ENCODE peak calls at places on chromosomes 16 and 17, in four cellular contexts. M is fibroblast of lung, Y is suprapubic skin, G is lung. O is an unnamed sample.

GRCh38 chr17:20206591-20206990 is 197.4 kb downstream of the SPECC1 start:
- DNase-seq in M (peak), Y (no peak), G (no peak), O (no peak)

GRCh38 chr17:48351916-48352332 is 78.1 kb downstream of the SKAP1 start:
- DNase-seq in Y (no peak), M (peak), G (no peak), O (peak)

GRCh38 chr16:10692470-10692869 is 2.3 kb downstream of the TEKT5 start:
- DNase-seq in M (no peak), G (no peak), Y (no peak), O (no peak)

GRCh38 chr17:694239-694638 is 20.4 kb downstream of the VPS53 start:
- DNase-seq in Y (no peak), M (peak), G (no peak), O (no peak)

GRCh38 chr17:49146620-49147306 is 14.2 kb downstream of the B4GALNT2 start:
- DNase-seq in G (no peak), Y (no peak), M (peak), O (no peak)

GRCh38 chr17:51050291-51051033 is 70.2 kb downstream of the SPAG9 start:
- DNase-seq in G (no peak), M (peak), Y (no peak), O (no peak)

GRCh38 chr16:30025156-30025555 is 2.2 kb downstream of the C16orf92 start:
- DNase-seq in Y (no peak), M (no peak), G (no peak), O (no peak)

GRCh38 chr17:62032480-62032879 is 32.6 kb downstream of the MED13 start:
- DNase-seq in G (no peak), Y (no peak), M (no peak), O (no peak)

GRCh38 chr17:72976971-72977767 is 115.3 kb downstream of the SLC39A11 start:
- DNase-seq in M (peak), Y (no peak), G (peak), O (no peak)

GRCh38 chr16:53780051-53780450 is 76.1 kb downstream of the FTO start:
- DNase-seq in Y (no peak), M (no peak), G (no peak), O (no peak)

GRCh38 chr16:12066823-12067222 is 90.3 kb downstream of the SNX29 start:
- DNase-seq in G (no peak), Y (no peak), M (no peak), O (no peak)

GRCh38 chr17:79887451-79887991 is 48.3 kb upstream of the CBX4 start:
- DNase-seq in M (no peak), G (no peak), Y (no peak), O (no peak)

GRCh38 chr17:34474706-34475105 is 104.7 kb upstream of the TMEM132E start:
- DNase-seq in G (no peak), Y (no peak), M (no peak), O (no peak)

GRCh38 chr17:82441686-82442487 is 8.7 kb downstream of the CYBC1 start:
- DNase-seq in M (no peak), G (no peak), Y (no peak), O (no peak)

GRCh38 chr17:2084766-2085647 is 30.1 kb downstream of the HIC1 start:
- DNase-seq in G (no peak), M (peak), Y (no peak), O (no peak)

GRCh38 chr16:79403534-79403933 is 197.0 kb downstream of the MAF start:
- DNase-seq in Y (no peak), M (no peak), G (no peak), O (no peak)

GRCh38 chr17:28057731-28058246 is 15.3 kb downstream of the NLK start:
- DNase-seq in M (peak), G (no peak), Y (no peak), O (no peak)

GRCh38 chr17:14434506-14434905 is 133.6 kb downstream of the HS3ST3B1 start:
- DNase-seq in G (no peak), Y (no peak), M (no peak), O (no peak)

DNA sequence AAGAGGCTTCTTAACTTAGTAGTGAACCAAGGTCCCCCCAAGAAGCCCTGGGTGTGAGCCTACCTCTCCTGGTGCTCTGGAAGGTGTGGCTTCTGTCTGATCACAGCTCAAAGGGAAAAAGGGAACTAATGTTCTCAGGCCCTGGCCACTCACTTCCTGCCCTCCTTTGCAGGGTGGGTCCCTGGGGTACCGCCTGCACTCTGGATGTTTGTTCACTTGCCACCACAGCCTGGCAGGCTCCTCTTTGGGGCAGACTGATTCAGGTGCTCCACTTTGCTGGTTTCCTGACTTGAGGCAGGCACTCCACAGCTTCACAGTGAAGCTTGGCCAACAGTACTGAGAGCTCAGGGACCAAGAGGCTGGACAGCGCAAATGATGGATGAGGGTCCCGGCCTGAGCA is 5.9 kb upstream of the MYO15A start:
- DNase-seq in M (no peak), Y (no peak), G (no peak), O (no peak)
- H3K27ac ChIP-seq in M (no peak), Y (no peak), G (no peak), O (no peak)

DNA sequence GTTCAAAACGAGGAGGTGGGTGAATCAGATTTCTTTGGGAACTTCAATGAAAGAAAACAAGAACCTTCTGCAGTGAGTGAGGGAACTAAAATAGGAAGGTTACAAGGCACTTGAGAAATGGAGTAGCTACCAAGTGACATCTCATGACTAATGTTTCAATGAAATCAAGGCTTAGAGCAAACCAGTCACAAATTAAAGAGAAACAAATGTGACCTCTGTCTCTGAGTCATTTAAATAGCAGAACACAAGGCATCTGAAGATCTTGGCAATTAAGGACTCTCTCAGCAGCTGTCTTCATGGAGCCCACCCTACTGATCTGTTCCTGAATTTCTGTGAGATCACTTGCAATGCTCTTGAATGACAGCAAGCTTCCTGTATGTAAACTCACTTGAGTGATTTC is 109.5 kb downstream of the CDH11 start:
- DNase-seq in M (peak), Y (no peak), G (no peak), O (no peak)
- H3K27ac ChIP-seq in M (no peak), Y (no peak), G (no peak), O (no peak)

DNA sequence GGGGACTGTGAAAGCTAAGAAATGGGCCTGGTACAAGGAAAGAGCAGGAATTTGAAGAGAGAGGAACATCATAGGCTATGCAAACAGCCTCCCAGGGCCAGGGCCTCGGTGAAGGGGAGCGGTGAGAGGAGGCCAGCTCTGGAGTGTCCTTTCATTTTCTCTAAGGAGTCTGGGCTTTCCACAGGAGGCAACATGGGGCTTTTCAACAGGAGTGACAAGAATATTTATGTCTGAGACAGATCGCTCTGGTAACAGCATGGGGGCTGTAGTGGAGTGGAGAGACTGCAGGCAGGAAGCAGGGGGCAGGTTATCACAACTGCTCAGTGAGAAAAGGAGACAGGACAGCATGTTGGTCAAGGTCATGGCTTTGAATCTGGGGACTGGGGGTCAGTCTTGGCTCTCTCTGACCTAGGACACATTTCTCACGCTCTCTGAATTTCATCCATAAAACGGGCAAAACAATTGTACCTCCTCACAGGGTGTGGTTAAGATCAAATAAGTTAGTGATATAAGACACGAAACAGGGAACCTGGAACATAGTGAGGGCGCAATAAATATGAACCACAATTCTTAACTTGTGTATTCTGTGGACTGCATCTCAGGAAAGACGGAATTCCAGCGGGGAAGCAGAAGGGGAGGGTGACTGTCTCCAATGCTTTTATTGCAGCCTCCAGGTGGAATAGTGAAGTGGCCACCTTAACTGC is 49.9 kb downstream of the TOM1L2 start:
- DNase-seq in Y (no peak), G (no peak), M (no peak), O (no peak)
- H3K27ac ChIP-seq in Y (peak), G (peak), M (peak), O (no peak)

DNA sequence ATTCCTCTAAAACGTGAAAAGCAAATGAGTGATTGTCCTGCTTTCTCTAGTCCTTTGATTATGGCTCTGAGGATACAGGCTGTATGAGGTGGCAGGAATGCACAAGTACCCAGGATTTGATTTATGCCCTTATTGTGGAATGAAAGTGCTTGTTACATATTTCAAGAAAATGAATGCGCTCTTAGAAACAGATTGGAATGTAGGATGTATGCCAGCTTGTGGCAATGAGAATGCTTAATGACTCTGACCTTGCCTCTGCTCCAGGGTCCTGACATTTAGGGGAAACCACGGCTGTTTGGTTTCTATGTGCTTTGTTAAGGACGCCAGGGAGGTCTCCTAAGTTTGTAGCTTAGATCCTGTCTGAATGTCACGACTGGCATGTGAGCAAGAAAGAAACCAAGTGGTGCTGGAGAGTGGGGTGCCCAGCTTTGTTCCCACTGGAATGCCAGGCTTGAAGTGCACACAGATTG is 22.0 kb downstream of the PRCD start:
- DNase-seq in G (no peak), Y (no peak), M (peak), O (no peak)
- H3K27ac ChIP-seq in G (peak), Y (no peak), M (peak), O (peak)

DNA sequence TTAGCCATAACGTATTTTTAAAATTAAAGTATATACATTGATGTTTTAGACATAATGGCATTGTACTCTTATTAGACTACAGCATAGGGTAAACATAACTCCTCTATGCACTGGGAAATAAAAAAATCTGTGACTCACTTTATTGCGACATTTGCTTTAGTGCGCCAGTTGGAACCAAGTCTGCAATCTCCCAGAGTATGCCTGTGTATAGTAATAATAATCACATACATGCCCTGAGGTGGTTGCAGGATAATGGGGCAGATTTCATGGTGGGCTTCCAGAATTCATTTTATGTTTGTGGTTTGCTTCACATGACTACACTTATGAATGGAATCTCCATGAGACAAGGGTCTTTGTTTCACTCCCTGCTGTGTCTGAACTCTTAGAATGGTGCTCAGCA is 66.9 kb upstream of the N4BP1 start:
- DNase-seq in M (no peak), Y (no peak), G (no peak), O (no peak)
- H3K27ac ChIP-seq in M (no peak), Y (no peak), G (no peak), O (no peak)

DNA sequence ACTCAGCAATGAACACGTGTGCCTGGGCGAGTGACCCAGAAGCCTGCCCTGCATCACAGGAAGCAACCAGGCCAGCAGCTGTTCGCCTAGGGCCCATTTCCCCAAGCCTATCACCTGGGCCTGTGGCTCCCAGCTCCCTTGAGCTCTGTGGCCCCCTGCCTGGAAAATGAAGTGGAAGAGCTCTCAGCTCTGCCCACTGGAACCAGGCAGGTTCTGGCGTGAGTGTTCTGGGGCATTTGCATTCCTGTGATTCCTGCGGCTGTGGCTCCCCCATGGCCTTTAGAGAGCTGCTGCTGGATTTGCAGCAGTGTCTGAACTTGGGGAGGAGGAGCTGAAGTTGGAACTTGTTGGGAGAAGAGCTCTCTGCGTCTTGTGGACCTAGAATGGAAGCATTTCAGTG is 22.8 kb downstream of the PGS1 start:
- DNase-seq in G (no peak), M (peak), Y (no peak), O (no peak)
- H3K27ac ChIP-seq in G (no peak), M (no peak), Y (no peak), O (no peak)

GRCh38 chr16:68022728-68023537 is at the start of the genes DDX28 and DUS2:
- DNase-seq in Y (peak), G (peak), M (peak), O (peak)
- H3K27ac ChIP-seq in Y (peak), G (peak), M (peak), O (peak)

DNA sequence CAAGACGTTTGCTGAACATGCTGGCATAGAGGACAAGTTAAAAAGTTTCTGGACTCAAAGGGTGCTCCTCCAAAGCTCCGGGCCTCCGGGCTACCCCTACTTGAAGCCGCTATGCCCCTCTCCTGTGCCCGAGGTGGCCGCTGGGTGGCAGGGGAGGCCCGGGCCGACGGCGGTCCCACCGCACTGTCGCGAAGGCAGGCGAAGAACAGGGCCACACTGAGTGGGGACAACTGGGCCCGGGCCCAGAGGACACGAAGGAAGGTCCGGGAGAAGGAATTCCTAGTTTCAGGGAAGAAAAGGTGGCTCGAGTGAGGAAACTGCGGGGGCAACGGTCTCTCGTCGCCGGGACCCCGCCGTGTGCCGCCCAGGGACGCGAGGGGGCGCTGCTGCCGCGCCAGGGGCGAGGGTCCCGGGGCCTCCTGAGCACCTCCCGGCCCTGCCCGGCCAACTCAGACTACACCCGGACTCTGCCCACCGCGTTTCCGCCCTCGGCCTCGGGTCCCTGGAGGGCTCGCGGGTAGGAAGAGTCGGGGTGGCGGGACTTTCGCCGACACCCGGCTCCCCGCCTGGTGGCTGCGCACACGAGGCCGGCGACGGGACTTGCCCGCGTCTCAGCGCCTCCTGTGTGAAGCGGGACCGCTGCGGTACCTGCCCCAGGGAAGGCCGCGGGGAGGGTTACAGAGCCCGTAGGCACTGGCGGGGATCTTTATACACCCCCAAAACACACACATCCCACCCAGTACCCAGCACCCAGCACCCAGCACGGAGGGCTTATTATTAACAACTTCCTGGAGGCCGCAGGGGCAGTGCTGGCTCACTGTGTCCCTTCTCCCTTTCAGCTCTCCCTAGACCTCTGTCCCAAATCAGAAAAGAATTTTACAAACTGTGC is 772 bp upstream of the CHCT1 start:
- DNase-seq in M (peak), Y (peak), G (peak), O (peak)
- H3K27ac ChIP-seq in M (peak), Y (peak), G (no peak), O (no peak)

DNA sequence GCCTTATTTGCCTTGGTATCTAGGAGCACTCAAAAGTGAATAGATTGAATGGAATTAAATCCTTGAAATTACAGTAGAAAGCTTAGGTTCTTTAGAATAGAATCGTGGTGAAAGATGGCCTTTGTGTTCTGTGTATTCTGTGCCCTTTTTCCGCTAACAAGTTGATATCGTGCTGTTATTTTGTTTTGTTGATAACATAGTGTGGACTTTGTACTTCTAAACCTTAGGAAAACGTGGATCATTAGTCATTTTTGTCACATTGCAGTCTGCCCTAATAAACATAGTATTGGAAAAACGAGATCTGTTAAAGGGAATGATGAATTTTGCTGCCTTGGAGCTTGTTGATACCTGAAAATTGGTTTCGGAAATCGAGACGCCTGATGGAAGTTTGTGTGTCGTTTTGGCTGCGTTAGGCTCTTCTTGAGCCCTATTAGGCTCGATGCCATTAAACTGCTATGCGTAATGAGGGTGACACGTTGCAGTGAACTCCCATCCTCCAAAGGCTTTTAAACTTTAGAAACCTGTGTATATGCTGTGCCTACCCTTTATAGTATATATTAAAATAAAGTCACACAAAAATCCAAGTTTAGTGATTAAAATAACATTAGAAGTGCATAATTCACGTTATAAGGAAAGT is 145.7 kb downstream of the PRKCA start:
- DNase-seq in Y (no peak), G (no peak), M (peak), O (no peak)
- H3K27ac ChIP-seq in Y (no peak), G (no peak), M (no peak), O (no peak)

DNA sequence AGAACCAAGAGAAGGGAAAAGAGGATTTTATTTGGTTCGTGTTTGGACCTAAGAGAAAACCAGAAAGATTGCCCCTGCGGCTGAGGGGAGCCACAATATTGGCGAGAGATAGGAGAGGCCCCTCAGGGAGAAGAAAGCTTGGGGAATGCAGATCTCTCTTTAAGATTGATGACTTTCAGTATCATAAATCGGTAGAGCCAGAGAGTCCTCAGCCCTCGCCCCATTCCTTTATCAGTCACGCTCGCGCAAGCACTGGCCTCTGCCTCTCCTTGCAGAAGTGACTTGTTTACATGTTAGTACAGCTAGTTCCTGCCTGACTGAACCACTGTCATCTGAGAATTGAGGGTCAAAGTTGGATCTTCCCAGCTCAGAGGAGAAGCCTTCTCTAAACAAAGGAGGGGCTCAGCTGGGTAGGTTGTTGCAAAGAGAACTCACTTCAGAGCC is 21.5 kb upstream of the KRT19 start:
- DNase-seq in Y (no peak), M (no peak), G (no peak), O (no peak)
- H3K27ac ChIP-seq in Y (no peak), M (peak), G (no peak), O (no peak)